ENCODE peak calls at places on chromosomes 5 and 9, in nine cellular contexts. O, T, H, G, W, B, K, I and J are unnamed samples.

GRCh38 chr9:87882627-87883026 is at the start of gene SPATA31E1:
- DNase-seq in O (no peak), H (no peak), W (no peak), B (no peak), G (no peak), T (no peak), I (no peak), K (no peak), J (peak)

GRCh38 chr5:38719916-38720315 is 125.9 kb upstream of the OSMR start:
- DNase-seq in G (peak), W (no peak), B (peak), T (peak), I (no peak), H (no peak), O (peak), K (no peak), J (no peak)

GRCh38 chr9:1994180-1994579 is 21.0 kb upstream of the SMARCA2 start:
- DNase-seq in O (no peak), B (no peak), G (no peak), W (no peak), T (no peak), K (no peak), H (no peak), I (no peak), J (no peak)

GRCh38 chr9:91073049-91073810 is 271.6 kb downstream of the SYK start:
- DNase-seq in B (no peak), O (no peak), W (no peak), G (no peak), T (no peak), I (no peak), K (no peak), H (no peak), J (no peak)

GRCh38 chr9:92100237-92100911 is 14.8 kb downstream of the SPTLC1 start:
- DNase-seq in O (peak), B (peak), H (no peak), W (no peak), K (no peak), G (peak), T (peak), I (no peak), J (no peak)

GRCh38 chr9:136328011-136328621 is 777 bp downstream of the GPSM1 start:
- DNase-seq in I (peak), B (no peak), W (no peak), G (no peak), H (no peak), O (peak), K (no peak), T (no peak), J (no peak)

GRCh38 chr5:154370119-154370518 is 75.7 kb upstream of the SAP30L start:
- DNase-seq in T (no peak), W (no peak), H (no peak), O (no peak), B (peak), I (no peak), K (no peak), G (no peak), J (no peak)

GRCh38 chr9:116767219-116767618 is 80.1 kb downstream of the TRIM32 start:
- DNase-seq in W (no peak), H (no peak), K (no peak), I (no peak), O (no peak), G (no peak), B (no peak), T (no peak), J (no peak)

GRCh38 chr5:141001466-141001853 is 35.2 kb downstream of the PCDHAC2 start:
- DNase-seq in I (no peak), H (no peak), G (no peak), O (peak), T (no peak), W (no peak), B (no peak), K (peak), J (no peak)

GRCh38 chr9:122394265-122395242 is 23.7 kb downstream of the PTGS1 start:
- DNase-seq in O (peak), I (no peak), B (peak), T (peak), H (peak), K (peak), W (no peak), G (peak), J (peak)

GRCh38 chr5:132674671-132675506 is 1.1 kb downstream of the IL4 start:
- DNase-seq in O (peak), B (peak), W (no peak), H (no peak), K (no peak), T (peak), G (peak), I (peak), J (no peak)